ENCODE peak calls at places on chromosomes 1 and 21, in eight cellular contexts. J is A549, P is HCT116, S is ovary, Q is transverse colon, H is uterus, D is heart left ventricle, Z is vagina. W is an unnamed sample. For H3K4me1, the result is how much of the 10 kb centered on the place peaks cover.

GRCh38 chr1:229835226-229835625 is 209.2 kb downstream of the URB2 start:
- DNase-seq in J (no peak), P (no peak), S (no peak), Q (no peak), H (no peak), D (no peak), Z (no peak), W (no peak)

GRCh38 chr1:155002479-155003226 is at the start of gene ZBTB7B:
- DNase-seq in J (no peak), P (no peak), S (peak), Q (peak), H (no peak), D (no peak), Z (no peak), W (no peak)

GRCh38 chr1:104787866-104788510 is 1038.3 kb downstream of the AMY1C start:
- DNase-seq in J (no peak), P (no peak), S (no peak), Q (no peak), H (no peak), D (no peak), Z (no peak), W (no peak)

GRCh38 chr1:2584822-2585317 is 1.7 kb upstream of the PRXL2B start:
- DNase-seq in J (no peak), P (no peak), S (no peak), Q (no peak), H (no peak), D (peak), Z (no peak), W (no peak)

GRCh38 chr1:174988986-174989385 is 10.8 kb upstream of the CACYBP start:
- DNase-seq in J (no peak), P (no peak), S (no peak), Q (no peak), H (no peak), D (no peak), Z (no peak), W (no peak)

GRCh38 chr1:218887141-218887925 is 286.3 kb upstream of the LYPLAL1 start:
- DNase-seq in J (no peak), P (no peak), S (no peak), Q (no peak), H (no peak), D (no peak), Z (no peak), W (no peak)

GRCh38 chr1:159207080-159207479 is 2.4 kb downstream of the ACKR1 start:
- DNase-seq in J (no peak), P (no peak), S (no peak), Q (no peak), H (no peak), D (no peak), Z (no peak), W (no peak)

GRCh38 chr1:75203415-75204277 is 69.5 kb downstream of the LHX8 start:
- DNase-seq in J (peak), P (peak), S (no peak), Q (no peak), H (no peak), D (no peak), Z (no peak), W (no peak)

GRCh38 chr1:51280321-51281096 is 44.4 kb downstream of the RNF11 start:
- DNase-seq in J (no peak), P (no peak), S (no peak), Q (no peak), H (no peak), D (no peak), Z (no peak), W (no peak)

GRCh38 chr1:116334015-116334547 is 39.0 kb upstream of the ATP1A1 start:
- DNase-seq in J (no peak), P (no peak), S (no peak), Q (peak), H (no peak), D (peak), Z (no peak), W (no peak)

GRCh38 chr21:16879479-16879878 is 633.4 kb upstream of the CXADR start:
- DNase-seq in J (no peak), P (no peak), S (no peak), Q (no peak), H (no peak), D (no peak), Z (no peak), W (no peak)

GRCh38 chr1:161763522-161764098 is 2.5 kb upstream of the ATF6 start:
- DNase-seq in J (peak), P (peak), S (no peak), Q (no peak), H (no peak), D (no peak), Z (no peak), W (no peak)

GRCh38 chr1:54275349-54275748 is 75.4 kb downstream of the MRPL37 start:
- DNase-seq in J (no peak), P (no peak), S (peak), Q (peak), H (peak), D (peak), Z (no peak), W (peak)

GRCh38 chr1:2815551-2815950 is 14.1 kb upstream of the TTC34 start:
- DNase-seq in J (no peak), P (no peak), S (no peak), Q (no peak), H (no peak), D (no peak), Z (no peak), W (no peak)

GRCh38 chr1:97827887-97828286 is 92.9 kb downstream of the DPYD start:
- DNase-seq in J (no peak), P (no peak), S (no peak), Q (no peak), H (no peak), D (no peak), Z (no peak), W (no peak)

GRCh38 chr1:46798820-46799219 is at the start of gene CYP4B1:
- DNase-seq in J (no peak), P (no peak), S (no peak), Q (peak), H (no peak), D (peak), Z (peak), W (peak)

GRCh38 chr1:147850737-147851136 is 51.9 kb upstream of the GJA8 start:
- DNase-seq in J (no peak), P (no peak), S (no peak), Q (no peak), H (no peak), D (no peak), Z (no peak), W (no peak)

GRCh38 chr21:29718081-29718815 is 221.5 kb downstream of the GRIK1 start:
- DNase-seq in J (no peak), P (no peak), S (no peak), Q (no peak), H (no peak), D (no peak), Z (no peak), W (no peak)

GRCh38 chr1:31072304-31072746 is 6.8 kb upstream of the PUM1 start:
- DNase-seq in J (no peak), P (no peak), S (no peak), Q (no peak), H (no peak), D (no peak), Z (no peak), W (no peak)

GRCh38 chr1:165063181-165063955 is 293.1 kb downstream of the LMX1A start:
- DNase-seq in J (no peak), P (no peak), S (no peak), Q (no peak), H (peak), D (no peak), Z (peak), W (no peak)

GRCh38 chr1:181350146-181350545 is 133.2 kb upstream of the CACNA1E start:
- DNase-seq in J (no peak), P (no peak), S (no peak), Q (no peak), H (no peak), D (no peak), Z (no peak), W (no peak)

GRCh38 chr1:108590947-108591346 is 31.0 kb downstream of the EEIG2 start:
- DNase-seq in J (peak), P (no peak), S (no peak), Q (no peak), H (peak), D (no peak), Z (no peak), W (no peak)

GRCh38 chr1:151618470-151618869 is 6.6 kb downstream of the SNX27 start:
- DNase-seq in J (no peak), P (no peak), S (no peak), Q (no peak), H (no peak), D (no peak), Z (no peak), W (no peak)

GRCh38 chr1:213474054-213474453 is 423.0 kb downstream of the RPS6KC1 start:
- DNase-seq in J (no peak), P (no peak), S (peak), Q (no peak), H (no peak), D (peak), Z (no peak), W (peak)

GRCh38 chr1:171998711-171999110 is 157.4 kb downstream of the DNM3 start:
- DNase-seq in J (no peak), P (no peak), S (no peak), Q (no peak), H (no peak), D (no peak), Z (no peak), W (no peak)

GRCh38 chr1:18927654-18928272 is 25.4 kb upstream of the ALDH4A1 start:
- DNase-seq in J (no peak), P (no peak), S (no peak), Q (no peak), H (no peak), D (no peak), Z (no peak), W (no peak)
- H3K4me3 ChIP-seq in J (no peak), P (peak), S (no peak), Q (no peak), H (no peak), D (no peak), Z (no peak), W (no peak)

DNA sequence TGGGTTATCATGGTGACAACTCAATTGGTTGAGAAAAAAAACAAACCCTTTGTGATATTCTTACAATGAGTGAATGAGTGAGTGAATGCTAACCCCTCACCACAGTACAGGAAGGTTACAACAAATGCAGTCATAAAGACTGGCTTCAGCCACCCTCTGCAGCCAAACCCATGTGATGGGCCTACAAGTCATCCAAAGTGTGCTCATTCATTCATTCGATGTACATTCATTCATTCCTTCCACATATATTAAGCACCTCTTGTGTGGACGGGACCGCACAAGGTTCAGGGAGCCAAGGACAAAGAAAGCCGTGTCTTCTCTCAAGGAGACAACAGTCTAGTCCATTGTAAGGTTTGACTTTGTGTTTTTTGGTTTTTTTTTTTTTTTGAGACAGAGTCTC is 49.4 kb downstream of the WDR4 start:
- DNase-seq in J (no peak), P (no peak), S (no peak), Q (no peak), H (no peak), D (no peak), Z (peak), W (no peak)
- H3K4me1 ChIP-seq in J (under half), P (under half), S (under half), Q (under half), H (under half), D (under half), Z (under half), W (under half)

DNA sequence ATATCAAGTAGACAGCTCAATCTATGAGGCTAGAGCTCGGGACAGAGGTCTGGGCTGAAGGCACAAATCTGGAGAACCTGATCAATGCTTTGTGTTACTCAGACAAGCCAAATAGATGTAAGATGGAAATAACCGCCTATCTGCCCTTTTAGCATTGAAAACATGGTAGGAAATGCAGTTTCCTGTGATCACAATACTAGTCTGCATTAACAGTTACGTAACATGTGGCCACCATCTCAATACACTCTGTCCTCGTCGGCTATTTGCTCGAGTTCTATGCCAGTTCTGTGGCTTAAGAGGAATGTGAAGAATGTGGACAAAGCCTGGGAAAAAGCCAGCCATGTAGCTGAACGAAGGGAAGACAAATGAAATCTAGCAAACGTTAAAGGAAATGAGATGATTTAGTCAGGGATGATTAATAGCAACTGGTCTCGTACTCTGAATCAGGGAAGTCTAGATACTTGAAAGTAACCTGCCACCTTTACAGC is 73.3 kb downstream of the HSF2BP start:
- DNase-seq in J (peak), P (peak), S (peak), Q (no peak), H (peak), D (peak), Z (no peak), W (peak)
- TF ChIP-seq POLR2A in J (no peak), P (no peak), S (no peak), Q (no peak), H (no peak), D (peak), Z (no peak), W (no peak)

GRCh38 chr1:167714098-167714850 is 7.5 kb upstream of the MPZL1 start:
- DNase-seq in J (peak), P (peak), S (peak), Q (peak), H (peak), D (peak), Z (no peak), W (peak)

GRCh38 chr1:167713330-167714081 is 8.3 kb upstream of the MPZL1 start:
- DNase-seq in J (no peak), P (no peak), S (peak), Q (peak), H (peak), D (peak), Z (no peak), W (no peak)

GRCh38 chr1:167714851-167715652 is 6.7 kb upstream of the MPZL1 start:
- DNase-seq in J (peak), P (peak), S (peak), Q (peak), H (peak), D (peak), Z (no peak), W (peak)

GRCh38 chr1:167717351-167717750 is 4.4 kb upstream of the MPZL1 start:
- DNase-seq in J (no peak), P (no peak), S (no peak), Q (no peak), H (no peak), D (no peak), Z (no peak), W (no peak)

GRCh38 chr1:167715653-167716302 is 6.0 kb upstream of the MPZL1 start:
- DNase-seq in J (no peak), P (no peak), S (no peak), Q (no peak), H (no peak), D (no peak), Z (no peak), W (no peak)
- H3K4me3 ChIP-seq in J (peak), P (peak), S (peak), Q (peak), H (peak), D (peak), Z (peak), W (peak)

GRCh38 chr1:232969791-232970190 is 19.4 kb downstream of the NTPCR start:
- DNase-seq in J (no peak), P (no peak), S (no peak), Q (no peak), H (no peak), D (no peak), Z (no peak), W (no peak)
- H3K4me1 ChIP-seq in J (under half), P (under half), S (under half), Q (under half), H (under half), D (under half), Z (under half), W (under half)

DNA sequence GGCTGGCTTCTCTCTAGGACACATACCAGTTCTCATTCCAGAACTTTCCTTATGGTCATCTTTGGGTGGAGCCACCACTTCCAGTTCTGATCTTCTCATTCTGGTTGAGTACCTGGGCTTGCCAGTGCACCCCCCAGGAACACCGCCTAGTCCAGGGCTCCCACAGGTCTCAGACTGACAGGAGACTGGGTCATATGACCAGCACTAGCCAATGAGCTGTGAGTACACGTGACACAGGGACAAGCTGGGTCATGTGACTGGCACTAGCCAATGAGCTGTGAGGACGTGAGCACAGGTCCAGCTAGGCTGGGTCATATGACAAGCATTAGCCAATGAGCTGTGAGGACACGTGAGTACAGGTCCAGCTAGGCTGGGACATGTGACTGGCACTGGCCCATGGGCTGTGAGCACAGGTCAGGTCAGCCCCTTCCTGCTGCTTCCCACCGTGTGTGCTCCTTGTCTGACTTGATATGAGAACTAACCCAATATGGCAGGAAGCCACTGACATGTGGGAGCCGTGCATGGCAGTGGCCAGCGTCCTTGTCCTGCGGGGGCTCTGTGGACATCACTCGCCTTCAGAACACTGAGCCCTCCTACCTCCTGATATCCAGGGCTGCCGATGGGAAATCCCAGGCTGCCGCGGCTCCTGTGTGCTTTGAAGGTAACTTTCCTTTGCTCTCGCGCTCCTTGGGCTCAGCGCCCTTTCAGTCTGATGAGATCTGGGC is 22.7 kb downstream of the KRTAP10-1 start:
- DNase-seq in J (peak), P (peak), S (no peak), Q (no peak), H (no peak), D (peak), Z (no peak), W (no peak)
- TF ChIP-seq POLR2A in J (no peak), P (peak), S (no peak), Q (no peak), H (no peak), D (no peak), Z (no peak), W (no peak)

GRCh38 chr1:178871551-178872320 is 859 bp upstream of the ANGPTL1 start:
- DNase-seq in J (no peak), P (no peak), S (no peak), Q (no peak), H (no peak), D (no peak), Z (no peak), W (no peak)

GRCh38 chr1:178867670-178868069 is 3.2 kb downstream of the ANGPTL1 start:
- DNase-seq in J (no peak), P (no peak), S (no peak), Q (no peak), H (no peak), D (no peak), Z (no peak), W (no peak)

GRCh38 chr1:178868700-178869099 is 2.2 kb downstream of the ANGPTL1 start:
- DNase-seq in J (no peak), P (no peak), S (no peak), Q (no peak), H (no peak), D (no peak), Z (no peak), W (no peak)

GRCh38 chr1:178870944-178871343 is at the start of gene ANGPTL1:
- DNase-seq in J (no peak), P (no peak), S (no peak), Q (no peak), H (peak), D (no peak), Z (no peak), W (no peak)

DNA sequence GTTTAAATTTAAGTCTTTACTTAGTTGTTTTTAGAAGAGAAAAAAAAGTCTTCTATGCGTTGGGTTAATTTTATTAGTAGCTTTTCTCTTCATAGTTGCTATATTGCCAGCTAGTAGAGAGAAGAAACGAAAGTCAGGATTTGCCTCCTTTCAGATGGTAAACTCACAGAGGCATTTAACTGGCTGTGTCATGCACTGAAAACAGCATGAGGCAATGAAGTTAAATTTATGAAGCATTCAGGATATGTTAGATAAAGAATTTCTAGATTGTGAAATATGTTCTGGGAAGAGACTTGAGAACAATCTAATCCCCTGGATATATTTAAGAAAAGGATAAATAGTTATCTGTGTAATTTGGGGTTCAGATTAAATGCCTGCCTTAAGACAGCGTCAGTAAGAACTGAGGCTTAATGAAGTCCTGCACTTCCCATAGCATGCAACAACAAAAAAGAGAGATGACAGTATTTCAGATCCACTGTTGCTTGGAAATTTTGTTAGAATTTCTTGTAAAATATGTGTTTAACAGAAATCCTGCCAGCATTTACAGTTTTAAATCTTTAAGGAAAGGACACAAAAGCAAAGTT is 1.7 kb downstream of the ANGPTL1 start:
- DNase-seq in J (no peak), P (no peak), S (no peak), Q (no peak), H (no peak), D (no peak), Z (no peak), W (no peak)
- H3K4me3 ChIP-seq in J (no peak), P (no peak), S (peak), Q (peak), H (peak), D (peak), Z (peak), W (peak)

GRCh38 chr1:15951341-15952153 is 24.4 kb downstream of the ZBTB17 start:
- DNase-seq in J (no peak), P (no peak), S (no peak), Q (no peak), H (no peak), D (no peak), Z (no peak), W (no peak)
- H3K4me1 ChIP-seq in J (half or more), P (half or more), S (under half), Q (under half), H (under half), D (half or more), Z (half or more), W (half or more)

DNA sequence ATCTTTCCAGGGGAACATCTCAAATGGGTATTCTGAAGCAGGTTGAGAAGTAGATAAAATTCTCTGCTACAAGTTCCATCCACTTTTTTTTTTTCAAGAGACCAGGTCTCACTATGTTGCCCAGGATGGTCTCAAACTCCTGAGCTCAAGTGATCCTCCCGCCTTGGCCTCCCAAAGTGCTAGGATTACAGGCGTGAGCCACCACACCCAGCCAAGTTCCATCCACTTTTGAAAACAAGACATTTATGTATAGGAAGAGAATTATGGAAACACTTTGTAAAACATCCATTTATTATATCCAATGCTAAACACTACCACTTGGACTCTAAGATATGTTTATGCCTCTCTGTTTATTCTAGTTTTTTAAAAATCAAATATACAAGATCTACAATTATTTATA is 13.4 kb downstream of the HNRNPU start:
- DNase-seq in J (no peak), P (no peak), S (no peak), Q (no peak), H (no peak), D (no peak), Z (no peak), W (no peak)
- TF ChIP-seq POLR2A in J (no peak), P (no peak), S (no peak), Q (no peak), H (no peak), D (no peak), Z (no peak), W (no peak)

W was measured in esophagus muscularis mucosa.